ENCODE peak calls at places on chromosomes 4 and X, in four cellular contexts. One of them, this sample, is unnamed.

GRCh38 chr4:8185280-8185679 is 13.8 kb upstream of the SH3TC1 start:
- DNase-seq in HCT116: no peak
- DNase-seq in K562: no peak
- DNase-seq in GM12878: no peak
- DNase-seq in this sample: no peak

GRCh38 chr4:21205821-21206531 is 505.7 kb downstream of the PACRGL start:
- DNase-seq in HCT116: no peak
- DNase-seq in K562: no peak
- DNase-seq in GM12878: no peak
- DNase-seq in this sample: no peak

GRCh38 chr4:40289366-40290188 is 45.6 kb upstream of the CHRNA9 start:
- DNase-seq in HCT116: no peak
- DNase-seq in K562: no peak
- DNase-seq in GM12878: no peak
- DNase-seq in this sample: no peak

GRCh38 chr4:54879576-54879975 is 221.8 kb downstream of the KIT start:
- DNase-seq in HCT116: no peak
- DNase-seq in K562: no peak
- DNase-seq in GM12878: no peak
- DNase-seq in this sample: no peak

GRCh38 chr4:76473186-76473585 is 38.2 kb downstream of the SHROOM3 start:
- DNase-seq in HCT116: no peak
- DNase-seq in K562: no peak
- DNase-seq in GM12878: no peak
- DNase-seq in this sample: no peak

GRCh38 chr4:3472411-3473141 is 9.5 kb downstream of the DOK7 start:
- DNase-seq in HCT116: no peak
- DNase-seq in K562: no peak
- DNase-seq in GM12878: no peak
- DNase-seq in this sample: no peak

GRCh38 chrX:2371026-2371778 is 129.6 kb downstream of the DHRSX start:
- DNase-seq in HCT116: no peak
- DNase-seq in K562: peak; percentile 59
- DNase-seq in GM12878: no peak
- DNase-seq in this sample: peak; percentile 23

GRCh38 chrX:68504237-68504636 is 5.4 kb downstream of the YIPF6 start:
- DNase-seq in HCT116: no peak
- DNase-seq in K562: no peak
- DNase-seq in GM12878: no peak
- DNase-seq in this sample: no peak

GRCh38 chr4:122776916-122777315 is 44.4 kb downstream of the BBS12 start:
- DNase-seq in HCT116: no peak
- DNase-seq in K562: no peak
- DNase-seq in GM12878: no peak
- DNase-seq in this sample: no peak

GRCh38 chr4:32140636-32141035 is 1420.5 kb downstream of the PCDH7 start:
- DNase-seq in HCT116: no peak
- DNase-seq in K562: no peak
- DNase-seq in GM12878: no peak
- DNase-seq in this sample: no peak

GRCh38 chrX:74133156-74133796 is 170.7 kb upstream of the ZCCHC13 start:
- DNase-seq in HCT116: peak; percentile 10
- DNase-seq in K562: peak; percentile 39
- DNase-seq in GM12878: peak; percentile 19
- DNase-seq in this sample: no peak

GRCh38 chrX:23792861-23793553 is 10.0 kb downstream of the SAT1 start:
- DNase-seq in HCT116: no peak
- DNase-seq in K562: no peak
- DNase-seq in GM12878: no peak
- DNase-seq in this sample: no peak

GRCh38 chrX:134144231-134144630 is 92.8 kb upstream of the CCDC160 start:
- DNase-seq in HCT116: peak; percentile 1
- DNase-seq in K562: no peak
- DNase-seq in GM12878: no peak
- DNase-seq in this sample: no peak

GRCh38 chrX:104565791-104566687 is at the start of gene IL1RAPL2:
- DNase-seq in HCT116: no peak
- DNase-seq in K562: peak; percentile 29
- DNase-seq in GM12878: no peak
- DNase-seq in this sample: peak; percentile 23

DNA sequence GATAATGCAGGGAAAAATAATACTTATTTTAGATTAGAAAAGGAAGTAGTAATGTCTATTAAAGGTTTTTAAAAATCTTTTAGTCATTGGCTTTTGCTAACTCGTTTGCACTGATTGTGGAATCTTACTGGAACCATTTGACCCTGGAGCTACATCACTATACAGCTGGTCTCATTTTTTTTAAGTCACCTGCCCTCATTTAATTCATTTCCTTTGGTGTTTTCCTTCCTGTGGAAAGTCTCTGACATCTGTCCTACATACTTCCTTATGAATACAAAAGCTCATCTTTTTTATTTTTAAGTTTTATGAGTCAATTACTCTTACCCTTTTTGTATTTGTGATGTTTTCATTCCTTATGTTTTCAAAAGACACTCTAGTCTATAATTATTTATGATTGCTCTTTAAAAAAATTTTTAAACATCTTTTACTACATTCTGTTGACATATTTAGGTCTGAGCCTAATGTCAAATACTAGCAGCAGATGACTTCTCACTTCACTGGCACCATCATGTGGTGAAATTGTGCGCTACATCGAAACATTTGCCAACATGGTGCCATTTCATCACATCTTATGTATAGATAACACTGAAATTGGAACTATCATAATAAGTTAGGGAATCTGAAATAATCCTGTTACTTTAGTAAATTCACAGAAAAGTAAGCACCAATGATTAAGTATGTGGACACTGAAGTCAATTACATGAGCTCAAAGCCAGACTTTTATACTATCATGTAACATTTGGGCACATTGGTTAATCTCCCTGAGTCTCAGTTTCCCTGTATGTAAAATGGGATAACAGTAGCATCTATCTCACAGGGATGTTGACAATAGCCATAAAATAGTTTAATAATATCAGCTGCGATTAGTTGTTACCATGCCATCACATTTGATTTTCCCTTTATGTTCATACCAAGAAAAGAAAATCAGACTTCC is 9.4 kb upstream of the MMAA start:
- DNase-seq in HCT116: peak; percentile 68
- DNase-seq in K562: peak; percentile 28
- DNase-seq in GM12878: peak; percentile 58
- DNase-seq in this sample: peak; percentile 76
- TF ChIP-seq SRF in HCT116: no peak
- TF ChIP-seq SRF in K562: no peak
- TF ChIP-seq SRF in GM12878: no peak
- TF ChIP-seq SRF in this sample: no peak

DNA sequence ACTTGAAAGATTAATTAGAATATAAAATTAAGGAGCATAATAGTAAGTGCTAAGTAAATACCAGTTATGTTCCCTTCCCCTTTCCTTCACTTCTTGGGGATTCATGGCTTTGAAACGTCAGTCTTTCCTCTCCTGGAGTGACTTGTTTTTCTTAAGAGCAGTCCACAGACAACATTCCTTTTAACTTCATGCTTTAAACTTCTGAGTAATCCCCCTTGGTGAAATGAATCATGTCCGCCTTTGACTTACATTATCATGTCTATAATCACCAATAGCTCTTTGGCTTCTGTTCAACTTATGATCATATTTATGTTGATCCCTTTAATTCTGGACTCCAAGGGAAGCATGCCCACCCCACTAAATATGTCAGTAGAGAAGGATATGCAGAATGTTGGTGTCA is 1012.1 kb upstream of the SLIT2 start:
- DNase-seq in HCT116: no peak
- DNase-seq in K562: no peak
- DNase-seq in GM12878: no peak
- DNase-seq in this sample: no peak
- TF ChIP-seq SRF in HCT116: no peak
- TF ChIP-seq SRF in K562: no peak
- TF ChIP-seq SRF in GM12878: no peak
- TF ChIP-seq SRF in this sample: no peak

DNA sequence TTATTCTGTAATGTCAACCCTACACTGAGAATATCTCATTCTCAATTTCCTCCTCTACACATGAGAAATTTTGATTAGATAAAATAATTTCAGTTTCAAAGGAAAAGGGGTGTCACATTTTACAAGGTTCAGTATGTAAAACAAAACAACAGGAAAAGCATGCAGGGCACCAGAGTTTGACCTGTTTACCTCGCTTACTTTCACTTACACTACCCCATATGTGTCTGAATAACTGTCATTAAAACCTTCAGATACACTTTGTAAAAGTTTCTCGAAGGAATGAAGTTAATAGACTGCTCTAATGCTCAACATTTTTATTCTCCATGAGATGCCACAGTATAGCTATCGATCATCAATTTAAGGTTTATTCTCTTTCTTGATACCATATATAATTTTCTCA is 12.3 kb upstream of the PCDH10 start:
- DNase-seq in HCT116: no peak
- DNase-seq in K562: no peak
- DNase-seq in GM12878: no peak
- DNase-seq in this sample: no peak
- TF ChIP-seq SRF in HCT116: no peak
- TF ChIP-seq SRF in K562: no peak
- TF ChIP-seq SRF in GM12878: no peak
- TF ChIP-seq SRF in this sample: no peak

GRCh38 chr4:24991015-24991414 is 39.7 kb downstream of the LGI2 start:
- DNase-seq in HCT116: no peak
- DNase-seq in K562: no peak
- DNase-seq in GM12878: no peak
- DNase-seq in this sample: no peak
- TF ChIP-seq SRF in HCT116: no peak
- TF ChIP-seq SRF in K562: no peak
- TF ChIP-seq SRF in GM12878: no peak
- TF ChIP-seq SRF in this sample: no peak

GRCh38 chr4:86706923-86707597 is 112.9 kb downstream of the PTPN13 start:
- DNase-seq in HCT116: no peak
- DNase-seq in K562: no peak
- DNase-seq in GM12878: no peak
- DNase-seq in this sample: no peak
- TF ChIP-seq SRF in HCT116: no peak
- TF ChIP-seq SRF in K562: no peak
- TF ChIP-seq SRF in GM12878: no peak
- TF ChIP-seq SRF in this sample: no peak

DNA sequence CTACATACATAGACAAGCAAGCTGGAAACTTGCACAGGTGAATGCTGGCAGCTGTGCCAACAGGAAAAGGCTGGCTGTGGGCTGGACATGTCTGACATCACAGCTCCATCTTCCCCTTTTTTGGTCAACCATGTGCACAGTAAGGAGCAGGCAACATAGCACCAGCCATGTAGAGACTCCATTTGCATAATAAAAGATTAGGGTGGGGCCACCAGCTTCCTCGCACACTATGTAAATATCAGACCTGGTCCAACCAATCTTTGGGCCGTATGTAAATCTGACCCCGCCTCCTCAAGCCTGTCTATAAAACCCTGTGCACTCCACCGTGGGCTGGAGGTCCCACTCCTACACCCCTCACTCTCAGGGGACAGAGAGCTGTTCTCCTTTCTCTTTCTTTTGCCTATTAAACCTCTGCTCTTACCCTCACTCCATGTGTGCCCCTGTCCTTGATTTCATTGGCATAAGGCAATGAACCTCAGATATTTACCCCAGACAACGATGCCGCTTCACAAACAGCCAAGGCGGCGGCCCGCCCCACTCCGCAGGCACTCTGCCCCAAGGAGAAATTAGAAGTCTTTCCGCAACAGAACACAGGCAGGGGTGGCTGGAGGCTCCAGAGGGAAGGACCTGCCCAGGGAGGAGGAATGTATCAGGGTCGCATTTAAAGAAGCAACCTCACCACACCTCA is 862.2 kb downstream of the TRIML1 start:
- DNase-seq in HCT116: no peak
- DNase-seq in K562: no peak
- DNase-seq in GM12878: no peak
- DNase-seq in this sample: no peak
- TF ChIP-seq SRF in HCT116: no peak
- TF ChIP-seq SRF in K562: no peak
- TF ChIP-seq SRF in GM12878: no peak
- TF ChIP-seq SRF in this sample: no peak

This sample was measured in H1.